ENCODE peak calls at places on chromosomes 1 and 21, in six cellular contexts. P is prostate gland, G is NCI-H1092, Z is T-helper 2 cell, U is AG10803, Q is nephron progenitor cell. F is an unnamed sample.

GRCh38 chr1:157704878-157705277 is 4.3 kb upstream of the FCRL3 start:
- DNase-seq in U (no peak), P (no peak), G (no peak), Z (no peak), Q (no peak), F (no peak)

GRCh38 chr1:208631516-208631915 is 387.3 kb upstream of the PLXNA2 start:
- DNase-seq in Q (no peak), G (no peak), U (no peak), Z (no peak), P (no peak), F (no peak)

GRCh38 chr1:222369991-222370910 is 177.7 kb downstream of the HHIPL2 start:
- DNase-seq in U (peak; percentile 81), Q (no peak), P (no peak), Z (no peak), G (no peak), F (no peak)

GRCh38 chr1:227370463-227371254 is 52.4 kb upstream of the CDC42BPA start:
- DNase-seq in G (no peak), U (no peak), Z (no peak), Q (no peak), P (no peak), F (no peak)

GRCh38 chr1:37399830-37400790 is 74.3 kb upstream of the ZC3H12A start:
- DNase-seq in P (no peak), Q (no peak), Z (no peak), U (no peak), G (no peak), F (no peak)

GRCh38 chr1:232635778-232636356 is 5.9 kb upstream of the SIPA1L2 start:
- DNase-seq in G (peak; percentile 31), P (no peak), U (peak; percentile 56), Q (no peak), Z (no peak), F (no peak)

GRCh38 chr21:27134513-27134912 is 167.6 kb upstream of the ADAMTS5 start:
- DNase-seq in U (peak; percentile 17), G (peak; percentile 0), Z (no peak), P (no peak), Q (no peak), F (no peak)

GRCh38 chr1:203086992-203087763 is 1.4 kb upstream of the MYOG start:
- DNase-seq in Q (no peak), Z (no peak), G (no peak), P (no peak), U (no peak), F (no peak)

GRCh38 chr1:15571266-15571665 is 13.6 kb downstream of the AGMAT start:
- DNase-seq in U (no peak), G (no peak), Q (no peak), Z (no peak), P (no peak), F (no peak)

GRCh38 chr1:160639652-160640051 is 7.2 kb downstream of the SLAMF1 start:
- DNase-seq in U (no peak), Q (no peak), Z (no peak), G (no peak), P (no peak), F (no peak)

GRCh38 chr1:46303872-46304326 is 401 bp downstream of the UQCRH start:
- DNase-seq in Q (no peak), U (no peak), Z (no peak), G (no peak), P (no peak), F (no peak)

GRCh38 chr1:216464489-216464888 is 41.2 kb upstream of the USH2A start:
- DNase-seq in P (no peak), G (no peak), Z (no peak), U (peak; percentile 75), Q (no peak), F (no peak)

GRCh38 chr21:36396971-36397370 is 11.8 kb downstream of the CHAF1B start:
- DNase-seq in P (no peak), U (no peak), G (no peak), Q (no peak), Z (no peak), F (no peak)

GRCh38 chr1:183198463-183198862 is 12.4 kb downstream of the LAMC2 start:
- DNase-seq in U (peak; percentile 63), G (no peak), P (peak; percentile 69), Z (no peak), Q (peak; percentile 10), F (no peak)

GRCh38 chr1:31978853-31979400 is 34.7 kb upstream of the KHDRBS1 start:
- DNase-seq in P (no peak), G (no peak), Q (no peak), U (no peak), Z (no peak), F (no peak)

GRCh38 chr1:194076646-194077045 is 890.2 kb upstream of the B3GALT2 start:
- DNase-seq in Q (no peak), U (no peak), P (no peak), Z (no peak), G (no peak), F (no peak)

GRCh38 chr1:30522031-30523004 is 201.1 kb downstream of the MATN1 start:
- DNase-seq in Q (no peak), Z (no peak), G (peak; percentile 49), U (peak; percentile 93), P (no peak), F (no peak)

GRCh38 chr1:111505641-111506119 is 2.2 kb upstream of the ADORA3 start:
- DNase-seq in G (no peak), P (no peak), Q (no peak), U (no peak), Z (no peak), F (no peak)

GRCh38 chr1:1255627-1256026 is 9.1 kb upstream of the C1QTNF12 start:
- DNase-seq in U (no peak), G (no peak), Z (no peak), Q (no peak), P (no peak), F (no peak)

GRCh38 chr1:84434756-84435142 is 36.5 kb downstream of the DNASE2B start:
- DNase-seq in G (no peak), Z (no peak), Q (no peak), U (no peak), P (no peak), F (no peak)

GRCh38 chr1:205715628-205716027 is 34.4 kb downstream of the NUCKS1 start:
- DNase-seq in P (no peak), U (no peak), Q (no peak), G (no peak), Z (no peak), F (no peak)

GRCh38 chr1:107419003-107419402 is 278.2 kb downstream of the NTNG1 start:
- DNase-seq in Q (no peak), P (no peak), U (no peak), Z (no peak), G (no peak), F (no peak)

GRCh38 chr21:38831526-38832467 is 26.1 kb downstream of the ETS2 start:
- DNase-seq in Z (no peak), U (peak; percentile 97), P (peak; percentile 85), G (no peak), Q (no peak), F (peak; percentile 36)

GRCh38 chr21:26918318-26919065 is 48.4 kb downstream of the ADAMTS5 start:
- DNase-seq in P (no peak), G (no peak), Q (no peak), U (peak; percentile 90), Z (no peak), F (no peak)

GRCh38 chr1:247906504-247907047 is 11.2 kb downstream of the OR2W3 start:
- DNase-seq in U (no peak), Z (no peak), G (no peak), Q (no peak), P (no peak), F (no peak)

GRCh38 chr1:6336946-6337622 is 56.5 kb downstream of the ACOT7 start:
- DNase-seq in U (no peak), Q (no peak), Z (no peak), G (no peak), P (no peak), F (no peak)

GRCh38 chr1:228336308-228337030 is 70.2 kb downstream of the TRIM11 start:
- DNase-seq in G (no peak), Z (peak; percentile 0), Q (peak; percentile 14), P (no peak), U (no peak), F (no peak)

GRCh38 chr1:244214009-244214967 is 163.2 kb downstream of the ZBTB18 start:
- DNase-seq in Q (no peak), G (no peak), Z (no peak), U (peak; percentile 92), P (peak; percentile 11), F (no peak)

GRCh38 chr1:201628490-201628889 is 89.6 kb downstream of the NAV1 start:
- DNase-seq in P (no peak), Q (peak; percentile 41), Z (no peak), G (peak; percentile 87), U (no peak), F (no peak)

GRCh38 chr1:73593804-73594203 is 604.2 kb downstream of the LRRIQ3 start:
- DNase-seq in Z (no peak), U (no peak), G (no peak), Q (no peak), P (no peak), F (no peak)